ENCODE peak calls at places on chromosome 16, in five cellular contexts. H is left ventricle myocardium inferior, Y is uterus, O is heart left ventricle, D is tibial artery. W is an unnamed sample.

GRCh38 chr16:11824362-11824761 is 27.0 kb downstream of the RSL1D1 start:
- DNase-seq in H (peak; percentile 38), D (peak; percentile 65), O (no peak), Y (no peak), W (no peak)

GRCh38 chr16:56998352-56998751 is 9.0 kb downstream of the NLRC5 start:
- DNase-seq in D (no peak), O (no peak), Y (no peak), H (no peak), W (no peak)

GRCh38 chr16:87956771-87957279 is 5.6 kb downstream of the BANP start:
- DNase-seq in O (no peak), Y (no peak), H (no peak), D (no peak), W (no peak)

GRCh38 chr16:63890072-63890471 is 1231.8 kb downstream of the CDH11 start:
- DNase-seq in H (no peak), Y (no peak), D (no peak), O (peak; percentile 29), W (peak; percentile 29)

GRCh38 chr16:2429037-2429770 is at the start of gene CCNF:
- DNase-seq in Y (peak; percentile 98), O (peak; percentile 98), H (peak; percentile 98), D (peak; percentile 96), W (peak; percentile 95)

GRCh38 chr16:11079657-11080187 is 135.4 kb downstream of the CLEC16A start:
- DNase-seq in O (no peak), D (no peak), Y (peak; percentile 41), H (no peak), W (no peak)

GRCh38 chr16:57045694-57046381 is 46.5 kb upstream of the CPNE2 start:
- DNase-seq in Y (peak; percentile 64), O (peak; percentile 63), D (peak; percentile 84), H (peak; percentile 74), W (peak; percentile 84)

GRCh38 chr16:84518804-84519341 is 14.4 kb upstream of the MEAK7 start:
- DNase-seq in D (no peak), Y (no peak), H (no peak), O (no peak), W (no peak)

GRCh38 chr16:81005644-81006471 is 827 bp downstream of the CMC2 start:
- DNase-seq in O (no peak), H (no peak), Y (no peak), D (no peak), W (no peak)

GRCh38 chr16:70809392-70810060 is 8.6 kb upstream of the VAC14 start:
- DNase-seq in D (no peak), O (no peak), Y (no peak), H (no peak), W (no peak)

GRCh38 chr16:68444058-68444657 is 4.2 kb downstream of the SMPD3 start:
- DNase-seq in D (no peak), Y (no peak), H (no peak), O (peak; percentile 34), W (no peak)

GRCh38 chr16:81786321-81786720 is 7.2 kb downstream of the PLCG2 start:
- DNase-seq in H (no peak), D (no peak), Y (no peak), O (no peak), W (no peak)

GRCh38 chr16:4176794-4177438 is 60.7 kb upstream of the ADCY9 start:
- DNase-seq in Y (no peak), H (no peak), D (no peak), O (no peak), W (no peak)

GRCh38 chr16:4175849-4176248 is 59.6 kb upstream of the ADCY9 start:
- DNase-seq in Y (no peak), D (no peak), H (no peak), O (no peak), W (no peak)

GRCh38 chr16:4169415-4169814 is 53.2 kb upstream of the ADCY9 start:
- DNase-seq in D (no peak), Y (no peak), H (no peak), O (no peak), W (no peak)

DNA sequence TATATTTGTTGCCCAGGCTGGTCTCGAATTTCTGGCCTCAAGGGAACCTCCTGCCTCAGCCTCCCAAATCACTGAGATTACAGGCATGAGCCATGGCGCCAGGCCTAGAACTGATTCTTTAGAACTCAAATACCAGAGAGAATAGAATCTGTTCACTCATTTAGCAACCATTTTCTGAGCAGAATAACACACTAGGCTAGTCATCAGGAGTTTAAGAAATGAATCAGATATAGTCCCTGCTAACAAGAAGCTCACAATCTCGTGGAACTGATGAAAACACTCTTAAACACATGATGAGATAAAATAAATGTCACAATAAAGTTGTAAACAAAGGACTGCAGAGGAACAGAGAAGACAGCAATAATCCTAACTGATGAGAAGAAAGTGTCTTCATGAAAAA is 55.8 kb upstream of the ADCY9 start:
- DNase-seq in Y (no peak), D (no peak), O (no peak), H (no peak), W (no peak)
- H3K27ac ChIP-seq in Y (no peak overlapping the region), D (no peak overlapping the region), O (no peak overlapping the region), H (no peak overlapping the region), W (no peak overlapping the region)

GRCh38 chr16:30528799-30529457 is 2.6 kb upstream of the ZNF768 start:
- DNase-seq in O (no peak), D (no peak), H (no peak), Y (no peak), W (no peak)

GRCh38 chr16:30525844-30526136 is 576 bp downstream of the ZNF768 start:
- DNase-seq in H (no peak), Y (no peak), O (no peak), D (no peak), W (no peak)

GRCh38 chr16:30526823-30527634 is 663 bp upstream of the ZNF768 start:
- DNase-seq in O (peak; percentile 99), D (peak; percentile 98), H (peak; percentile 99), Y (peak; percentile 99), W (peak; percentile 96)

GRCh38 chr16:30526137-30526822 is at the start of gene ZNF768:
- DNase-seq in D (no peak), Y (peak; percentile 50), H (peak; percentile 39), O (no peak), W (no peak)

DNA sequence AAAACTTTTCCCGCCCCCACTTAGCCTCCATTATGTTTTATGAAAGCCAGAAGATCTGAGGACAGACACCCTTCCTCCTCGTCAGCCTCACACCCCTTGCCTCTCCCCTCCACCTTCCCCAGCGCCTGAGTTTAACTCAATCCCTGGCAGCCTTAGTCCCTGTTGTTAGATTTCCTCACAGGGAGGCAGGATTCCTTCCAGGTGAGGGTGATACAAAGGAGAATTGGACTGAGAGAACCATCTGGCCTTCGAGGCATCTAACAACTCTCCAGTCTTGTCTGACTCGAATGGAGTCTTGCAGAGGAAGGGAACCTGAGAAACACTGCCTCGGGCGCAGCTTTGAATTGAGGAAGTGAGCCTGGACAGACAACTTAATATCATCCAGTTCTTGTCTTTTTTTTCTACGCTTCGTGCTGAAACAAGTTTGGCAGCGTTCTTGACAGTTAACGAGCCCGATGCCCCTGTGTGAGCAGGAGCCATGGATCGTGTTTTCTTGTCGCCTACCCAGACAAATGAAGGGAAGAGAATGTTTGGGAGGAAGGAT is 1.3 kb upstream of the ZNF768 start:
- DNase-seq in O (no peak), Y (no peak), H (no peak), D (no peak), W (no peak)
- H3K4me3 ChIP-seq in O (peak overlapping the region; percentile 98), Y (peak overlapping the region; percentile 91), H (peak overlapping the region; percentile 76), D (peak overlapping the region; percentile 93), W (peak overlapping the region; percentile 17)

DNA sequence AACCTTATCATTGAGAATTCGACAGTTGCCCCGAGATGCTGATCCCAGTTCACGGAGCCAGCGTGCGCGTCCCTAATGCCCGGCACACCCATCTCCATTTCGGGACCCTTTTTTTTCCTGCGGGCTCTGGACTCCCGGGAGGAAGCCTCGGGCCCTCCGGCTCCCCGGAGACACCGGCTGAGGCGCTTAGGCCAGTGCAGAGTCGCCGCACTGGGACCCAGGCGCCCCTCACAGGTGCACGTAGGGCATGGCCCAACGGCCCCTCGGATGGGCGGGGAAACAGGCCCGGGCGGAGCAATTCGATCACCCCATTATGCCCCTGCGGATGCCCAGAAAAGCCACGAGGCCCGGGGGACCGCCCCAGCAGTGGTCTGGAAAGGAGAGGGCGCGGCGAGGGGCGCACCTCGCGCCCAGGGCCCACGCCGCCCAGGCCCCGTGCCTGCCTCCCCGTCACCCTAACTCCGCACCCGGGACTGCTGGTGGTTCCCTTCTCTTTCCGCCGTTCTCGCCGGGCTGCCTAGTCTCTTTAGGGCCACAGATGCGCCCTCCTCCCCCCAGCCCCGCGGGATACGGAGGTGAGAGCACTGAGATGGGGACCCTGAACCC is 18.5 kb upstream of the ZFHX3 start:
- DNase-seq in D (no peak), O (no peak), H (no peak), Y (no peak), W (no peak)
- H3K27me3 ChIP-seq in D (no peaks in the 10 kb centered on the region), O (peaks cover 24% of the 10 kb centered on the region), H (peaks cover 51% of the 10 kb centered on the region), Y (no peaks in the 10 kb centered on the region), W (no peaks in the 10 kb centered on the region)

DNA sequence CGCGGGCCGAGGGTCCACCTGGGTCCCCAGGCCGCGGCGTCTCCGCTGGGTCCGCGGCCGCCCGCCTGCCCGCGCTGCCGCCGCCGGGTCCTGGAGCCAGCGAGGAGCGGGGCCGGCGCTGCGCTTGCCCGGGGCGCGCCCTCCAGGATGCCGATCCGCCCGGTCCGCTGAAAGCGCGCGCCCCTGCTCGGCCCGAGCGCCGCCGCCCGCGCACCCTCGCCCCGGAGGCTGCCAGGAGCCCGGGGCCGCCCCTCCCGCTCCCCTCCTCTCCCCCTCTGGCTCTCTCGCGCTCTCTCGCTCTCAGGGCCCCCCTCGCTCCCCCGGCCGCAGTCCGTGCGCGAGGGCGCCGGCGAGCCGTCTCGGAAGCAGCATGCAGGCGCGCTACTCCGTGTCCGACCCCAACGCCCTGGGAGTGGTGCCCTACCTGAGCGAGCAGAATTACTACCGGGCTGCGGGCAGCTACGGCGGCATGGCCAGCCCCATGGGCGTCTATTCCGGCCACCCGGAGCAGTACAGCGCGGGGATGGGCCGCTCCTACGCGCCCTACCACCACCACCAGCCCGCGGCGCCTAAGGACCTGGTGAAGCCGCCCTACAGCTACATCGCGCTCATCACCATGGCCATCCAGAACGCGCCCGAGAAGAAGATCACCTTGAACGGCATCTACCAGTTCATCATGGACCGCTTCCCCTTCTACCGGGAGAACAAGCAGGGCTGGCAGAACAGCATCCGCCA is 504 bp downstream of the FOXC2 start:
- DNase-seq in Y (no peak), O (peak; percentile 53), D (no peak), H (peak; percentile 40), W (no peak)
- H3K27ac ChIP-seq in Y (peak overlapping the region; percentile 31), O (peak overlapping the region; percentile 64), D (peak overlapping the region; percentile 95), H (peak overlapping the region; percentile 86), W (peak overlapping the region; percentile 79)

DNA sequence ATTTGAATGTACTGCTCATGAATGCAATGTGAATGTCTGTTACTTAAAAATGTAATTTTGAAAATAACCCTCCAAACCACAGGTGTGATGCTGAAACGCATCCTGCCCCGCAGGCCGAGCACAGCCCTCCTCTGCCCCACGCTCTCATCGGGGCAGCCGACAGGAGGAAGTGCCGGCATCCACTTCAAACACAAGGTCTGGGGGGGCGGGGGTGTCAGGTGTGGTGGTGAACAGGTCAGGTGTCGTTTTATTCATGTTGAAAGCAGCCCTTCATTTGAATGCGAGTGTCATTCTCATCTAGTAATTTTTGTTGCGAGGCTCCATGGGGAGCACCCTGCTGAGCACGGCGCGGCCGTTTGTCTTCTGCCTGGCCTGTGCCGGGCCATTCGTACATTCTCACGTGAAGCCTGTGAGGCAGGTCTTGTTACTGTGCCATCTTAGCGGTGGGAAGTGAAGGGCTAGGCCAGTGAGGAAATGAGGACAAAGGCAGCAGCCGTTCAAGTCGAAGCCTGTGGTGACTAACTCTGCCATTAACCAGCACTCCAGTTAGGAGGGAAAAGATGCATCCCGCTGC is 1.8 kb downstream of the ACSF3 start:
- DNase-seq in D (no peak), O (no peak), H (no peak), Y (no peak), W (no peak)
- H3K4me3 ChIP-seq in D (no peak overlapping the region), O (no peak overlapping the region), H (no peak overlapping the region), Y (no peak overlapping the region), W (no peak overlapping the region)